ENCODE peak calls at places on chromosome X, in six cellular contexts. W, R, C, Z, Y and F are unnamed samples.

GRCh38 chrX:7170903-7171302 is 22.9 kb upstream of the PUDP start:
- DNase-seq in R (peak), C (peak), W (peak), Z (peak), Y (no peak), F (no peak)

GRCh38 chrX:74422576-74423288 is 1.4 kb downstream of the SLC16A2 start:
- DNase-seq in Y (no peak), C (peak), R (no peak), Z (no peak), W (peak), F (no peak)

GRCh38 chrX:105302246-105302645 is 81.8 kb upstream of the TEX13A start:
- DNase-seq in C (no peak), W (no peak), Y (no peak), R (no peak), Z (no peak), F (no peak)

GRCh38 chrX:72270316-72270866 is 6.7 kb downstream of the RPS4X start:
- DNase-seq in Y (no peak), C (no peak), W (no peak), R (no peak), Z (no peak), F (no peak)

GRCh38 chrX:55057691-55058249 is 17.1 kb upstream of the PAGE2B start:
- DNase-seq in Z (no peak), C (no peak), R (peak), W (peak), Y (peak), F (peak)

GRCh38 chrX:103879339-103879738 is 47.3 kb upstream of the RAB9B start:
- DNase-seq in Z (no peak), C (no peak), Y (no peak), R (no peak), W (no peak), F (no peak)

GRCh38 chrX:46627700-46628405 is 54.3 kb downstream of the CHST7 start:
- DNase-seq in W (no peak), Z (no peak), C (no peak), R (no peak), Y (peak), F (no peak)

GRCh38 chrX:12970691-12971202 is 4.2 kb upstream of the TMSB4X start:
- DNase-seq in C (peak), Z (no peak), W (no peak), Y (peak), R (peak), F (peak)

GRCh38 chrX:41350150-41350975 is 16.4 kb downstream of the DDX3X start:
- DNase-seq in W (no peak), Y (no peak), C (no peak), R (no peak), Z (no peak), F (no peak)

GRCh38 chrX:131741103-131741581 is 197.3 kb downstream of the OR13H1 start:
- DNase-seq in W (no peak), Y (no peak), C (peak), Z (peak), R (no peak), F (no peak)

GRCh38 chrX:41198410-41198809 is 113.2 kb downstream of the USP9X start:
- DNase-seq in R (no peak), Y (no peak), W (no peak), Z (no peak), C (no peak), F (no peak)

GRCh38 chrX:40103565-40104323 is 6.0 kb upstream of the BCOR start:
- DNase-seq in Z (no peak), C (no peak), R (no peak), W (no peak), Y (no peak), F (no peak)

GRCh38 chrX:34658316-34658715 is 1.2 kb upstream of the TMEM47 start:
- DNase-seq in W (no peak), Y (no peak), R (no peak), C (no peak), Z (no peak), F (no peak)

GRCh38 chrX:45240334-45240733 is 39.7 kb upstream of the DIPK2B start:
- DNase-seq in C (no peak), W (no peak), R (no peak), Z (no peak), Y (no peak), F (no peak)

GRCh38 chrX:38868941-38869378 is 67.7 kb downstream of the MID1IP1 start:
- DNase-seq in Y (no peak), W (no peak), R (no peak), C (no peak), Z (no peak), F (no peak)

GRCh38 chrX:13085533-13085932 is 41.1 kb upstream of the FAM9C start:
- DNase-seq in Y (no peak), Z (no peak), C (no peak), R (peak), W (no peak), F (no peak)

GRCh38 chrX:148958896-148959295 is 458.5 kb downstream of the AFF2 start:
- DNase-seq in C (no peak), W (no peak), Y (no peak), Z (no peak), R (no peak), F (no peak)

GRCh38 chrX:38086451-38087215 is 80.3 kb downstream of the SYTL5 start:
- DNase-seq in Z (no peak), R (no peak), W (no peak), C (no peak), Y (no peak), F (no peak)

GRCh38 chrX:150370589-150371312 is 7.6 kb downstream of the MAMLD1 start:
- DNase-seq in Z (no peak), R (no peak), Y (no peak), C (no peak), W (no peak), F (no peak)

GRCh38 chrX:134999469-134999868 is 8.7 kb downstream of the SMIM10 start:
- DNase-seq in W (peak), Y (no peak), R (no peak), C (no peak), Z (no peak), F (no peak)

GRCh38 chrX:9278475-9279270 is 186.2 kb upstream of the TBL1X start:
- DNase-seq in W (no peak), R (no peak), Z (no peak), C (no peak), Y (no peak), F (no peak)

GRCh38 chrX:34557733-34558132 is 99.4 kb downstream of the TMEM47 start:
- DNase-seq in Z (no peak), Y (no peak), W (no peak), C (no peak), R (no peak), F (no peak)

GRCh38 chrX:42967681-42968080 is 189.7 kb upstream of the PPP1R2C start:
- DNase-seq in Y (no peak), Z (no peak), W (no peak), R (no peak), C (no peak), F (no peak)

GRCh38 chrX:87702795-87703194 is 185.2 kb downstream of the KLHL4 start:
- DNase-seq in R (no peak), Y (no peak), C (no peak), Z (no peak), W (no peak), F (no peak)

GRCh38 chrX:18582910-18583493 is 88.9 kb downstream of the RS1 start:
- DNase-seq in C (no peak), W (no peak), Z (no peak), Y (no peak), R (no peak), F (no peak)

GRCh38 chrX:53312946-53313745 is 31.8 kb upstream of the IQSEC2 start:
- DNase-seq in W (peak), Y (peak), Z (peak), R (peak), C (peak), F (peak)

GRCh38 chrX:41895826-41896225 is 27.5 kb downstream of the CASK start:
- DNase-seq in W (no peak), Z (no peak), Y (no peak), C (no peak), R (no peak), F (no peak)

GRCh38 chrX:5748751-5749150 is 479.9 kb downstream of the NLGN4X start:
- DNase-seq in C (no peak), R (no peak), Y (no peak), Z (no peak), W (no peak), F (no peak)

GRCh38 chrX:50211510-50211909 is 6.9 kb downstream of the CCNB3 start:
- DNase-seq in R (no peak), W (no peak), C (no peak), Z (no peak), Y (no peak), F (no peak)

GRCh38 chrX:4710618-4711433 is 997.4 kb upstream of the PRKX start:
- DNase-seq in C (no peak), Z (no peak), R (no peak), W (no peak), Y (no peak), F (peak)